ENCODE peak calls at places on chromosomes 1 and 21, in four cellular contexts. One of them, this sample, is unnamed.

GRCh38 chr21:42849759-42850412 is 29.5 kb downstream of the WDR4 start:
- DNase-seq in left ventricle myocardium inferior: no peak
- DNase-seq in dermis blood vessel endothelial cell: no peak
- DNase-seq in IMR-90: no peak
- DNase-seq in this sample: no peak

GRCh38 chr1:15952317-15953258 is 23.3 kb downstream of the ZBTB17 start:
- DNase-seq in left ventricle myocardium inferior: no peak
- DNase-seq in dermis blood vessel endothelial cell: peak
- DNase-seq in IMR-90: peak
- DNase-seq in this sample: no peak

GRCh38 chr1:84086189-84086588 is 57.9 kb upstream of the PRKACB start:
- DNase-seq in left ventricle myocardium inferior: no peak
- DNase-seq in dermis blood vessel endothelial cell: no peak
- DNase-seq in IMR-90: no peak
- DNase-seq in this sample: no peak

GRCh38 chr1:211082824-211083223 is 51.1 kb downstream of the KCNH1 start:
- DNase-seq in left ventricle myocardium inferior: no peak
- DNase-seq in dermis blood vessel endothelial cell: no peak
- DNase-seq in IMR-90: peak
- DNase-seq in this sample: no peak

GRCh38 chr1:94676686-94677085 is 135.1 kb upstream of the F3 start:
- DNase-seq in left ventricle myocardium inferior: no peak
- DNase-seq in dermis blood vessel endothelial cell: no peak
- DNase-seq in IMR-90: no peak
- DNase-seq in this sample: no peak

GRCh38 chr1:6599141-6599975 is 3.3 kb downstream of the KLHL21 start:
- DNase-seq in left ventricle myocardium inferior: no peak
- DNase-seq in dermis blood vessel endothelial cell: peak
- DNase-seq in IMR-90: no peak
- DNase-seq in this sample: peak

GRCh38 chr1:234170622-234171021 is 202.6 kb upstream of the COA6 start:
- DNase-seq in left ventricle myocardium inferior: no peak
- DNase-seq in dermis blood vessel endothelial cell: no peak
- DNase-seq in IMR-90: no peak
- DNase-seq in this sample: no peak

GRCh38 chr1:100304921-100305320 is 38.9 kb downstream of the RTCA start:
- DNase-seq in left ventricle myocardium inferior: no peak
- DNase-seq in dermis blood vessel endothelial cell: no peak
- DNase-seq in IMR-90: no peak
- DNase-seq in this sample: no peak

GRCh38 chr1:15290382-15290781 is 43.4 kb downstream of the FHAD1 start:
- DNase-seq in left ventricle myocardium inferior: no peak
- DNase-seq in dermis blood vessel endothelial cell: no peak
- DNase-seq in IMR-90: peak
- DNase-seq in this sample: no peak

GRCh38 chr1:200139661-200140250 is 112.2 kb downstream of the NR5A2 start:
- DNase-seq in left ventricle myocardium inferior: no peak
- DNase-seq in dermis blood vessel endothelial cell: peak
- DNase-seq in IMR-90: peak
- DNase-seq in this sample: no peak

GRCh38 chr1:180923887-180924286 is 11.2 kb downstream of the KIAA1614 start:
- DNase-seq in left ventricle myocardium inferior: no peak
- DNase-seq in dermis blood vessel endothelial cell: no peak
- DNase-seq in IMR-90: no peak
- DNase-seq in this sample: no peak

GRCh38 chr1:59298178-59298583 is 1.3 kb downstream of the FGGY start:
- DNase-seq in left ventricle myocardium inferior: peak
- DNase-seq in dermis blood vessel endothelial cell: no peak
- DNase-seq in IMR-90: no peak
- DNase-seq in this sample: no peak

GRCh38 chr1:19650416-19651140 is 6.5 kb downstream of the NBL1 start:
- DNase-seq in left ventricle myocardium inferior: no peak
- DNase-seq in dermis blood vessel endothelial cell: no peak
- DNase-seq in IMR-90: no peak
- DNase-seq in this sample: no peak

GRCh38 chr1:219347843-219348475 is 174.3 kb downstream of the LYPLAL1 start:
- DNase-seq in left ventricle myocardium inferior: peak
- DNase-seq in dermis blood vessel endothelial cell: no peak
- DNase-seq in IMR-90: no peak
- DNase-seq in this sample: no peak

GRCh38 chr1:51518033-51518729 is 885 bp downstream of the EPS15 start:
- DNase-seq in left ventricle myocardium inferior: peak
- DNase-seq in dermis blood vessel endothelial cell: peak
- DNase-seq in IMR-90: peak
- DNase-seq in this sample: peak

GRCh38 chr1:8017495-8018310 is 8.4 kb downstream of the ERRFI1 start:
- DNase-seq in left ventricle myocardium inferior: no peak
- DNase-seq in dermis blood vessel endothelial cell: no peak
- DNase-seq in IMR-90: no peak
- DNase-seq in this sample: no peak

GRCh38 chr21:45060675-45061311 is 13.6 kb upstream of the ADARB1 start:
- DNase-seq in left ventricle myocardium inferior: no peak
- DNase-seq in dermis blood vessel endothelial cell: peak
- DNase-seq in IMR-90: no peak
- DNase-seq in this sample: no peak

GRCh38 chr1:155197901-155198546 is 9.7 kb downstream of the THBS3 start:
- DNase-seq in left ventricle myocardium inferior: no peak
- DNase-seq in dermis blood vessel endothelial cell: no peak
- DNase-seq in IMR-90: no peak
- DNase-seq in this sample: no peak

GRCh38 chr1:77040817-77041216 is 173.5 kb downstream of the ST6GALNAC5 start:
- DNase-seq in left ventricle myocardium inferior: no peak
- DNase-seq in dermis blood vessel endothelial cell: no peak
- DNase-seq in IMR-90: no peak
- DNase-seq in this sample: no peak

This sample was measured in CD8-positive, alpha-beta T cell.